ENCODE peak calls at places on chromosomes 13 and 19, in nine cellular contexts. H is heart right ventricle; J is neural progenitor cell; M is aorta; G is thoracic aorta; B is SK-N-SH; P is cardiac muscle cell; Q is neuronal stem cell; O is CD8-positive, alpha-beta T cell. N is an unnamed sample.

GRCh38 chr13:100913143-100913542 is 238.5 kb upstream of the TMTC4 start:
- DNase-seq in H (no peak), J (no peak), M (no peak), G (no peak), B (no peak), P (no peak), Q (no peak), O (no peak), N (no peak)

GRCh38 chr19:10113592-10113963 is 2.1 kb downstream of the P2RY11 start:
- DNase-seq in H (no peak), J (no peak), M (peak), G (no peak), B (peak), P (no peak), Q (no peak), O (no peak), N (no peak)

GRCh38 chr19:8430650-8431049 is 14.1 kb upstream of the HNRNPM start:
- DNase-seq in H (no peak), J (no peak), M (no peak), G (no peak), B (no peak), P (no peak), Q (no peak), O (no peak), N (no peak)

GRCh38 chr13:29551214-29551613 is 44.3 kb downstream of the SLC7A1 start:
- DNase-seq in H (no peak), J (no peak), M (no peak), G (no peak), B (no peak), P (no peak), Q (no peak), O (no peak), N (no peak)

GRCh38 chr19:47660435-47660832 is 51.5 kb downstream of the BICRA start:
- DNase-seq in H (no peak), J (no peak), M (no peak), G (no peak), B (no peak), P (no peak), Q (no peak), O (no peak), N (no peak)

GRCh38 chr19:2594319-2594718 is 108.2 kb downstream of the GNG7 start:
- DNase-seq in H (no peak), J (no peak), M (peak), G (no peak), B (no peak), P (no peak), Q (no peak), O (no peak), N (no peak)

GRCh38 chr19:872266-872951 is 12.9 kb downstream of the CFD start:
- DNase-seq in H (peak), J (peak), M (no peak), G (no peak), B (no peak), P (peak), Q (no peak), O (peak), N (peak)

GRCh38 chr13:102310691-102311432 is 91.0 kb downstream of the FGF14 start:
- DNase-seq in H (no peak), J (no peak), M (no peak), G (no peak), B (no peak), P (no peak), Q (no peak), O (no peak), N (peak)

GRCh38 chr19:583198-583967 is 6.3 kb upstream of the HCN2 start:
- DNase-seq in H (no peak), J (no peak), M (no peak), G (no peak), B (no peak), P (no peak), Q (no peak), O (no peak), N (no peak)

GRCh38 chr13:73228546-73228945 is 169.7 kb downstream of the KLF5 start:
- DNase-seq in H (no peak), J (no peak), M (no peak), G (no peak), B (no peak), P (no peak), Q (no peak), O (no peak), N (no peak)

GRCh38 chr13:112743451-112744305 is 53.8 kb downstream of the ATP11A start:
- DNase-seq in H (no peak), J (no peak), M (no peak), G (no peak), B (no peak), P (peak), Q (no peak), O (no peak), N (no peak)

GRCh38 chr19:18551631-18552030 is 6.0 kb upstream of the KXD1 start:
- DNase-seq in H (no peak), J (no peak), M (no peak), G (no peak), B (no peak), P (no peak), Q (no peak), O (no peak), N (no peak)

GRCh38 chr13:97308735-97309429 is 86.7 kb downstream of the MBNL2 start:
- DNase-seq in H (no peak), J (no peak), M (no peak), G (no peak), B (no peak), P (no peak), Q (no peak), O (no peak), N (no peak)

GRCh38 chr13:110156186-110157065 is 150.5 kb downstream of the COL4A1 start:
- DNase-seq in H (no peak), J (no peak), M (no peak), G (no peak), B (no peak), P (no peak), Q (no peak), O (no peak), N (no peak)

GRCh38 chr19:32599736-32600157 is 18.8 kb downstream of the PDCD5 start:
- DNase-seq in H (peak), J (peak), M (no peak), G (no peak), B (peak), P (peak), Q (peak), O (no peak), N (no peak)

GRCh38 chr13:29435125-29435911 is 160.2 kb downstream of the SLC7A1 start:
- DNase-seq in H (peak), J (no peak), M (no peak), G (no peak), B (peak), P (peak), Q (no peak), O (no peak), N (no peak)

GRCh38 chr13:28805193-28805819 is 14.8 kb upstream of the MTUS2 start:
- DNase-seq in H (peak), J (peak), M (peak), G (no peak), B (peak), P (peak), Q (no peak), O (no peak), N (peak)

GRCh38 chr13:27638521-27638920 is 16.8 kb downstream of the POLR1D start:
- DNase-seq in H (no peak), J (no peak), M (no peak), G (no peak), B (no peak), P (no peak), Q (no peak), O (no peak), N (no peak)

GRCh38 chr19:28403698-28404099 is 809.3 kb downstream of the UQCRFS1 start:
- DNase-seq in H (no peak), J (no peak), M (no peak), G (no peak), B (no peak), P (no peak), Q (no peak), O (no peak), N (no peak)

GRCh38 chr19:28454083-28454482 is 758.9 kb downstream of the UQCRFS1 start:
- DNase-seq in H (no peak), J (no peak), M (no peak), G (no peak), B (no peak), P (no peak), Q (no peak), O (no peak), N (no peak)

GRCh38 chr19:18502633-18503294 is 19.1 kb downstream of the ELL start:
- DNase-seq in H (no peak), J (no peak), M (no peak), G (no peak), B (peak), P (no peak), Q (no peak), O (no peak), N (peak)

GRCh38 chr13:75372517-75372916 is 109.5 kb downstream of the TBC1D4 start:
- DNase-seq in H (peak), J (peak), M (no peak), G (no peak), B (peak), P (peak), Q (peak), O (no peak), N (no peak)

GRCh38 chr19:1921326-1921725 is 16.1 kb downstream of the ADAT3 start:
- DNase-seq in H (no peak), J (no peak), M (no peak), G (no peak), B (no peak), P (no peak), Q (no peak), O (no peak), N (no peak)

GRCh38 chr13:24893863-24894262 is 129.9 kb downstream of the RNF17 start:
- DNase-seq in H (no peak), J (no peak), M (no peak), G (no peak), B (peak), P (no peak), Q (no peak), O (no peak), N (no peak)

GRCh38 chr19:46766569-46767317 is 20.5 kb upstream of the STRN4 start:
- DNase-seq in H (no peak), J (peak), M (peak), G (no peak), B (peak), P (peak), Q (no peak), O (no peak), N (peak)

DNA sequence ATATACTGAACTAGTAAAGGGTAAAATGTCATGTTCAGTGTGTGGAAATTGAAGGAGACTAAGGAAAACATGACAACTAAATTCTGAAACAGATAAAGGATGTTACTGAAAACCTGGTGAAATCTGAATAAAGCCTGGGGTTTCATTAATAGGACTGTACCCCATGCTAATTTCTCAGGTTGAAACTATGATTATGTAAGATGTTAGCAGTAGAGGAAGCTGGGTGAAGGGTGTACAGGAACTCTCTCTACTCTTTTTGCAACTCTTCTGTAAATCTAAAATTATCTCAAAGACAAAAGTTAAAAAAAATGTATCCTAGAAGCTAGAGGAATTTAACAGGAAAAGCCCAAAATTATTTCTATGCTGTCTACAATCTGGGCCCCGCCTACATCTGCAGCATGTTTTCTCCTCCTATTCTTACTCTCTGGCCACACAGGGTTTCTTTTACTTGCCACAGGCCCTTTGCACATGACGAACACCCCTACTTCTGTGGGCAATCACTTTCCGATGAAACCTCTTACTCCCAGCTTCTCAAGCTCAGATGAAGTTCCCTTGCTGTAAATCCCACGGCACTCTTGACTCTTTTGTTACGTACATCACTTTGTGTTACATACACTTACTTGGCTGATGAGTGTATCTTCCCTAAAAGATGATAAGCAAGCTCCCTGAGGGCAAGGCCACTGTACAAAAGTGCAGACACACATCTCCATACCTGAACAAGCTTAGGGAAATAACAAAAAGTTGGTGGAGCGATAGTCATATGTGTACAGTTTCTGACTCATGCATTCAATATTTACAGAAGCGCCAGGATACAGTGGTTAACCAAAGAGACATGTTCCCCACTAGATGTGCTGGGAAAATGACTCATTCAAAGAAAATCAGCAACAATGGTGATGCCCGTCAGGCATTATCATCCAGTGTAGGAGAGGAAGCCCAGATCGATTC is 32.6 kb downstream of the RUBCNL start:
- DNase-seq in H (no peak), J (no peak), M (no peak), G (no peak), B (no peak), P (no peak), Q (no peak), O (no peak), N (no peak)
- H3K27ac ChIP-seq in H (peak), J (no peak), M (no peak), G (no peak), B (peak), P (no peak), Q (no peak), O (no peak), N (no peak)

GRCh38 chr13:80336335-80336734 is 4.6 kb downstream of the SPRY2 start:
- DNase-seq in H (no peak), J (no peak), M (no peak), G (no peak), B (no peak), P (no peak), Q (no peak), O (no peak), N (no peak)

GRCh38 chr13:80339578-80339840 is 1.4 kb downstream of the SPRY2 start:
- DNase-seq in H (no peak), J (peak), M (no peak), G (no peak), B (peak), P (no peak), Q (peak), O (no peak), N (no peak)

GRCh38 chr13:80337011-80337688 is 3.8 kb downstream of the SPRY2 start:
- DNase-seq in H (no peak), J (no peak), M (no peak), G (no peak), B (peak), P (no peak), Q (no peak), O (no peak), N (no peak)

GRCh38 chr13:80338781-80339577 is 1.9 kb downstream of the SPRY2 start:
- DNase-seq in H (peak), J (peak), M (peak), G (peak), B (peak), P (peak), Q (peak), O (no peak), N (peak)

DNA sequence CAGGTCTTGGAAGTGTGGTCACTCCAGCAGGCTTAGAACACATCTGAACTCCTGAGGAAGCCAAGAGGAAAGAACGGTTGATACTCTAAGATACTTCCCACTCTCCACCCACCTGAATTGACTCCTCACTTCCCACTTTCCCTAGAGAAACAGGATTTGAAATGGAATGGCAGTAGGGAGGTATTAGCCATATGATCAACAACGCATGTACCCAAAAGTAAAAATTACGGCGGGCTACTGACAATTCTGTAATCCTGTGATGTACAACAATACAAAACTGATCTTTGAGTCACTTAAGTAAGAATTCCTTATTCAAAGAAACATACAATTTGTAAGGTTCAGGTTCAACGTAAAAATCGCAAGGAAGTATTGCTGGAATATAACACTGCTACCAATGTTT is 3.2 kb downstream of the SPRY2 start:
- DNase-seq in H (no peak), J (no peak), M (no peak), G (no peak), B (no peak), P (no peak), Q (no peak), O (no peak), N (no peak)
- H3K27ac ChIP-seq in H (peak), J (no peak), M (no peak), G (peak), B (peak), P (peak), Q (no peak), O (no peak), N (peak)

GRCh38 chr19:3818479-3818878 is 32.3 kb upstream of the MATK start:
- DNase-seq in H (no peak), J (no peak), M (no peak), G (no peak), B (no peak), P (peak), Q (no peak), O (no peak), N (no peak)
- H3K27ac ChIP-seq in H (no peak), J (no peak), M (no peak), G (no peak), B (no peak), P (no peak), Q (no peak), O (no peak), N (no peak)

DNA sequence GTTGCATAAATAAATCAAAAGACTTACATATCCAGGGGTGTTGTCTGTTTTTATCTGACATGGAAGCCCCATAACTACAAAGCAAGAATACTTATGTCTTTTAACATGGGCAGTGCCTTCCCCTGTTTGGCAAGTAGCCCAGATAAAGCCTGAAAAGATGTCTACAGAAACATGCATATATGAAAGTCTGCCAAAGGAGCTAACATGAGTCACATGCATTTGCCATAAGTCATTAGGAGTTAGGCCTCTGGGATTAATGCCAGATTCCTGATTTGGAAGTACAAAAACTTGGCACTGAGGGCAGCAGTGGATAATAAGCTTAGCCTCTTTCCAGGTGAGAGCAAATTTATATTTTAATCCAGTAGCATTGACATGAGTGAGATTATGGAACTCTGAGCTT is 62.0 kb downstream of the ZNF737 start:
- DNase-seq in H (peak), J (no peak), M (no peak), G (no peak), B (no peak), P (no peak), Q (no peak), O (no peak), N (no peak)
- H3K27ac ChIP-seq in H (no peak), J (no peak), M (no peak), G (no peak), B (no peak), P (no peak), Q (no peak), O (no peak), N (no peak)

N was measured in left ventricle myocardium inferior.